ENCODE peak calls at places on chromosomes 16 and 17, in ten cellular contexts. H, G, F, W, R, Z, O, E, V and N are unnamed samples.

GRCh38 chr16:74169687-74170522 is 126.7 kb upstream of the PSMD7 start:
- DNase-seq in R (peak), W (no peak), F (no peak), G (peak), E (no peak), H (no peak), O (no peak), V (no peak), Z (no peak), N (no peak)

GRCh38 chr17:10640475-10640874 is 16.6 kb downstream of the MYH3 start:
- DNase-seq in O (no peak), W (no peak), F (no peak), Z (no peak), E (no peak), R (peak), H (no peak), G (no peak), V (no peak), N (no peak)

GRCh38 chr16:89325861-89326471 is 108.5 kb downstream of the ZNF778 start:
- DNase-seq in E (peak), G (peak), W (no peak), V (peak), R (peak), F (peak), Z (no peak), H (no peak), O (no peak), N (peak)

GRCh38 chr17:6710317-6710716 is 2.9 kb downstream of the SLC13A5 start:
- DNase-seq in H (peak), W (no peak), O (no peak), R (no peak), G (no peak), Z (peak), V (no peak), F (no peak), E (no peak), N (no peak)

GRCh38 chr17:28524476-28525415 is 18.6 kb downstream of the FOXN1 start:
- DNase-seq in Z (no peak), R (peak), E (no peak), W (no peak), V (peak), F (no peak), H (no peak), G (peak), O (peak), N (no peak)

GRCh38 chr16:4676826-4677225 is 16.5 kb upstream of the NUDT16L1 start:
- DNase-seq in R (no peak), G (no peak), Z (no peak), E (no peak), H (no peak), W (no peak), O (no peak), V (no peak), F (no peak), N (no peak)

GRCh38 chr16:11610580-11610979 is 23.9 kb upstream of the LITAF start:
- DNase-seq in R (no peak), G (no peak), E (no peak), F (peak), W (no peak), H (no peak), V (no peak), Z (no peak), O (no peak), N (no peak)

GRCh38 chr16:57601801-57602478 is 26.5 kb upstream of the ADGRG1 start:
- DNase-seq in R (no peak), E (peak), G (no peak), Z (peak), F (no peak), W (no peak), V (no peak), H (no peak), O (no peak), N (no peak)

GRCh38 chr16:7515543-7515942 is 182.9 kb downstream of the RBFOX1 start:
- DNase-seq in O (no peak), R (no peak), G (no peak), F (no peak), Z (no peak), V (no peak), W (no peak), E (no peak), H (no peak), N (no peak)

GRCh38 chr17:82157046-82158035 is 55.3 kb downstream of the CCDC57 start:
- DNase-seq in O (no peak), V (no peak), H (no peak), G (no peak), R (no peak), W (no peak), E (no peak), Z (no peak), F (no peak), N (no peak)

GRCh38 chr16:84854759-84855158 is 35.0 kb downstream of the CRISPLD2 start:
- DNase-seq in H (no peak), V (no peak), R (no peak), O (no peak), W (no peak), F (no peak), G (no peak), E (no peak), Z (no peak), N (no peak)

GRCh38 chr17:7816926-7817642 is 16.9 kb upstream of the KDM6B start:
- DNase-seq in F (no peak), G (peak), W (no peak), E (no peak), R (no peak), Z (no peak), H (no peak), O (no peak), V (no peak), N (no peak)

GRCh38 chr16:25219070-25219737 is 2.5 kb downstream of the AQP8 start:
- DNase-seq in E (no peak), G (no peak), O (no peak), H (no peak), F (no peak), Z (no peak), V (no peak), R (no peak), W (no peak), N (no peak)

GRCh38 chr17:40106760-40107265 is 6.4 kb upstream of the NR1D1 start:
- DNase-seq in R (peak), W (no peak), Z (no peak), E (no peak), H (no peak), V (no peak), O (no peak), F (no peak), G (no peak), N (no peak)

GRCh38 chr17:31752570-31752969 is 106.5 kb downstream of the COPRS start:
- DNase-seq in E (no peak), G (no peak), F (no peak), O (no peak), R (no peak), H (no peak), Z (no peak), W (no peak), V (no peak), N (no peak)

GRCh38 chr17:27907976-27908558 is 14.9 kb upstream of the LYRM9 start:
- DNase-seq in E (no peak), W (no peak), O (no peak), H (no peak), G (no peak), R (no peak), Z (no peak), V (no peak), F (no peak), N (no peak)

GRCh38 chr16:10013364-10013763 is 168.9 kb downstream of the GRIN2A start:
- DNase-seq in O (no peak), R (no peak), W (no peak), G (no peak), H (no peak), F (no peak), E (no peak), Z (no peak), V (no peak), N (no peak)

GRCh38 chr17:61880589-61881102 is 17.3 kb upstream of the BRIP1 start:
- DNase-seq in Z (no peak), W (no peak), E (no peak), F (no peak), R (no peak), V (no peak), H (no peak), O (no peak), G (no peak), N (no peak)

GRCh38 chr17:1904273-1905052 is 74.7 kb downstream of the RPA1 start:
- DNase-seq in V (no peak), G (no peak), E (no peak), H (no peak), F (peak), W (no peak), Z (no peak), R (no peak), O (no peak), N (no peak)

GRCh38 chr17:18117974-18118632 is 9.5 kb downstream of the MYO15A start:
- DNase-seq in E (no peak), O (no peak), W (no peak), Z (no peak), G (no peak), R (no peak), F (no peak), V (no peak), H (no peak), N (no peak)

GRCh38 chr16:84144301-84144858 is 597 bp downstream of the HSDL1 start:
- DNase-seq in H (no peak), O (no peak), Z (peak), G (peak), F (peak), E (no peak), V (peak), W (no peak), R (peak), N (no peak)

GRCh38 chr17:54029196-54029595 is 206.5 kb downstream of the KIF2B start:
- DNase-seq in W (no peak), H (no peak), V (no peak), F (no peak), E (no peak), Z (no peak), R (no peak), G (no peak), O (no peak), N (no peak)

GRCh38 chr17:6347776-6348175 is 87.1 kb downstream of the AIPL1 start:
- DNase-seq in V (no peak), O (no peak), G (no peak), Z (peak), R (no peak), E (no peak), H (no peak), W (no peak), F (no peak), N (no peak)

GRCh38 chr17:19812407-19812806 is 55.3 kb downstream of the ULK2 start:
- DNase-seq in H (no peak), Z (no peak), E (no peak), R (peak), V (no peak), W (no peak), F (peak), O (no peak), G (peak), N (no peak)
- TF ChIP-seq CTCF in H (no peak), Z (no peak), E (no peak), R (peak), V (no peak), W (peak), F (peak), O (peak), G (peak), N (no peak)

GRCh38 chr16:70586731-70587130 is 59.6 kb upstream of the IL34 start:
- DNase-seq in Z (no peak), O (no peak), G (no peak), E (no peak), V (no peak), W (no peak), F (no peak), H (no peak), R (no peak), N (no peak)

GRCh38 chr16:70579248-70579647 is 55.6 kb downstream of the SF3B3 start:
- DNase-seq in G (no peak), H (no peak), O (no peak), R (no peak), V (no peak), W (no peak), F (no peak), Z (no peak), E (no peak), N (no peak)

GRCh38 chr16:70578035-70578434 is 54.4 kb downstream of the SF3B3 start:
- DNase-seq in H (no peak), V (no peak), G (no peak), R (no peak), E (no peak), O (no peak), W (no peak), F (no peak), Z (peak), N (no peak)

GRCh38 chr16:70579648-70580630 is 56.3 kb downstream of the SF3B3 start:
- DNase-seq in O (no peak), E (peak), V (no peak), G (no peak), R (no peak), F (no peak), Z (no peak), W (no peak), H (no peak), N (no peak)

GRCh38 chr16:70582280-70582978 is 58.8 kb downstream of the SF3B3 start:
- DNase-seq in V (no peak), E (no peak), F (no peak), G (no peak), W (no peak), H (no peak), O (no peak), Z (no peak), R (peak), N (no peak)
- TF ChIP-seq CTCF in V (no peak), E (no peak), F (peak), G (peak), W (no peak), H (no peak), O (no peak), Z (no peak), R (peak), N (no peak)

GRCh38 chr16:77951788-77952187 is 70.6 kb upstream of the CLEC3A start:
- DNase-seq in G (peak), E (no peak), W (peak), F (peak), O (no peak), Z (no peak), V (no peak), H (no peak), R (no peak), N (no peak)
- TF ChIP-seq CTCF in G (peak), E (no peak), W (peak), F (peak), O (peak), Z (no peak), V (no peak), H (peak), R (peak), N (no peak)

GRCh38 chr17:70074236-70074830 is 692 bp upstream of the KCNJ16 start:
- DNase-seq in W (no peak), R (no peak), F (no peak), G (no peak), E (no peak), H (no peak), Z (no peak), V (no peak), O (no peak), N (no peak)

GRCh38 chr17:70071620-70072019 is 3.4 kb upstream of the KCNJ16 start:
- DNase-seq in G (no peak), Z (no peak), F (no peak), V (no peak), H (no peak), W (no peak), E (no peak), O (no peak), R (no peak), N (no peak)

GRCh38 chr17:70073326-70073725 is 1.7 kb upstream of the KCNJ16 start:
- DNase-seq in F (no peak), H (no peak), O (no peak), G (no peak), W (no peak), E (no peak), R (no peak), V (no peak), Z (no peak), N (no peak)

GRCh38 chr17:70073799-70074198 is 1.2 kb upstream of the KCNJ16 start:
- DNase-seq in F (no peak), V (no peak), G (no peak), H (no peak), O (no peak), E (no peak), W (no peak), Z (no peak), R (no peak), N (no peak)

DNA sequence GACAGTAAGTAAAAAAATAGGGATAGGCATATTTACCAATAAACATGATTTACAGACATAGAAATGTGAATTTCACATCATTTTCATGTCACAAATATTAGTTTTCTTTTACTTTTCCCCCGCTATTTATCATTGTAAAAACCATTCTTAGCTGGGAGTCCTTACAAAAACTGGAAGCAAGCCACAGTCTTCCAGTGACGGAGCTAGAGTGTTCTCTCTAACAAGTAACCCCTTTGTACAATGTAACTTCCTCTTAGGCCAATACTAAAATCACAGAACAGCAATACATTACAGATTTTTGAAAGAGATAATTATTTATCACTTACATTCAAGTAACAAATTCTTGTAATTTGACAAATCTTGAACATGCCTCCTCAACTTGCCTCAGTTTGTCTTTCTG is 2.1 kb upstream of the KCNJ16 start:
- DNase-seq in E (no peak), V (no peak), Z (no peak), H (no peak), G (no peak), F (no peak), O (no peak), W (no peak), R (no peak), N (no peak)
- TF ChIP-seq CTCF in E (no peak), V (no peak), Z (no peak), H (no peak), G (no peak), F (no peak), O (no peak), W (no peak), R (no peak), N (no peak)

GRCh38 chr16:49739381-49739780 is 116.5 kb downstream of the ZNF423 start:
- DNase-seq in V (no peak), F (no peak), O (no peak), E (no peak), Z (no peak), W (no peak), G (no peak), R (no peak), H (no peak), N (no peak)
- TF ChIP-seq CTCF in V (no peak), F (no peak), O (no peak), E (no peak), Z (no peak), W (no peak), G (no peak), R (no peak), H (no peak), N (no peak)

DNA sequence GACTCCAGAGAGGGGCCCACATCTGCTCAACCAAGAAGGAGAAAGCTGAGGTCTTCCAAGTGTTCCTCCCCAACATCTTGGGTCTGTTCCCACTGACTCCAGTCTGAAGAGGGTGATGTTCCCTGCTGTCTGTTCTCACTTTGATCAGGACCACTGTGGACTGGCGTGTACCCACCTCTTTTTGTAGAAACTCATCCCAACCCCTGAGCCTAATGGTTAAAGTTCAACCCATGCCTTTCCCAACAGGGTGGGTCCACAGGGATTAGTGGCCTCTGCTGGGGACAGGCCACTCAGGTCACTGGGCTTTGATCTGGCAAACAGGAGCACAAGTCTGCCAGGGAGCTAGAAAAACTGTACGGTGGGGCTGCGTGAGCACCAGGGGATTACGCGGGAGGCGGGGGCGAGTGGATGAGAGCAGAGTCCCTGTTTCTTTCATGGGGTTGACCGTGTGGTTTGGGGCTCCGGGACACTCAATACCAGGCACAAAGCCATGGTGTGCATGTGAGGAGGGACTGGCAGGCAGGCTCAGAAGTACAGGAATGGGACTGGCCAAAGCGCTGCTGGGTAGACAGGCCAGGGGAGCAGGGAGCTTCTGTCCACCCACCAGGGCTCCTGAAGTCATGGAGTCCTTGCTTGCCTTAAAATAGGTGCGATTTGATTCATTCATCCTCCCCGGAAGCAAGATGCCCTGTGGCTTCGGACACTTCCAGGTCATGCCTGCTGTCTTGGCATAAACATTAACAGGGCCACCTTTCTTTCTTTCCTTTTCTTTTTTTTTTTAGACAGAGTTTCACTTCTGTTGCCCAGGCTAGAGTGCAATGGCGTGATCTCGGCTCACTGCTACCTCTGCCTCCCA is at the start of gene CA5A:
- DNase-seq in G (no peak), E (no peak), Z (no peak), F (no peak), O (no peak), V (no peak), W (no peak), H (no peak), R (no peak), N (no peak)
- TF ChIP-seq CTCF in G (no peak), E (no peak), Z (no peak), F (no peak), O (no peak), V (no peak), W (no peak), H (no peak), R (no peak), N (no peak)

GRCh38 chr17:50195196-50195865 is 6.1 kb downstream of the COL1A1 start:
- DNase-seq in F (no peak), H (no peak), O (no peak), Z (no peak), E (no peak), G (no peak), W (no peak), R (peak), V (no peak), N (no peak)
- TF ChIP-seq CTCF in F (no peak), H (no peak), O (peak), Z (no peak), E (no peak), G (no peak), W (no peak), R (peak), V (no peak), N (no peak)

DNA sequence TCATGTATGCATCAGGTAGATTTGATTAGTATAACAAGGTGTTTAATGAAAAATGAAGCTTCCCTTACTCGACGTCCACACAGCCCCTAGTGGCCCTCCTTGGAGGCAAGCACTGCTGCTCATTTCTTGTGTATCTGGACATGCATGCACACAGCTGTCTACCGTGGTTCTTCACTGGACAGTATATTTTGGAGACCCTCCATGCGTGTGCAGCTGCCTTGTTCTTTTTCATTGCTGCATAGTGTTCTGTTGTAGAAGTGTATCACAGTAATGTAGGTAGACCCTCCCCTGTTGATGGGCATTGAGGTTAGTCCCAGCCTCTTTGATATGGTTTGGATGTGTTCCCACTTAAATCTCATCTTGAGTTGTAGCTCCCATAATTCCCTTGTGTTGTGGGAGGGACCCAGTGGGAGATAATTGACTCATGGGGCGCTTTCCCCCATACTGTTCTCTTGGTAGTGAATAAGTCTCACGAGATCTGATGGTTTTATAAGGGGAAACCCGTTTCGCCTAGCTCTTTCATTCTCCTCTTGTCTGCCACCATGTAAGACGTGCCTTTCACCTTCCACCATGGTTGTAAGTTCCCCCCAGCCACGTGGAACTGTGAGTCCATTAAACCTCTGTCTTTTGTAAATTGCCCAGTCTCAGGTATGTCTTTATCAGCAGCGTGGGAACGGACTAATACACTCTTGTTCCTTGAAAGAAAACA is 6.3 kb downstream of the CMIP start:
- DNase-seq in O (no peak), F (no peak), R (no peak), V (no peak), W (no peak), G (no peak), Z (no peak), H (no peak), E (no peak), N (no peak)
- TF ChIP-seq CTCF in O (peak), F (peak), R (no peak), V (no peak), W (no peak), G (no peak), Z (no peak), H (no peak), E (no peak), N (peak)